ENCODE peak calls at places on chromosomes 12 and 14, in seven cellular contexts. F is hepatocyte, U is Karpas-422, W is tibial nerve, C is lower lobe of right lung, M is MM.1S, R is astrocyte. Y is an unnamed sample.

GRCh38 chr14:93115920-93116675 is at the start of gene ITPK1:
- DNase-seq in F (peak; percentile 92), U (peak; percentile 88), W (peak; percentile 22), C (peak; percentile 77), M (peak; percentile 46), R (no peak), Y (peak; percentile 75)

GRCh38 chr12:12592930-12593329 is 18.7 kb upstream of the CREBL2 start:
- DNase-seq in F (peak; percentile 39), U (no peak), W (no peak), C (no peak), M (no peak), R (peak; percentile 55), Y (no peak)

GRCh38 chr12:127883013-127883412 is 384.0 kb upstream of the TMEM132C start:
- DNase-seq in F (no peak), U (no peak), W (no peak), C (no peak), M (no peak), R (no peak), Y (no peak)

GRCh38 chr12:66898700-66899469 is 220.0 kb upstream of the GRIP1 start:
- DNase-seq in F (no peak), U (no peak), W (no peak), C (no peak), M (no peak), R (no peak), Y (no peak)

GRCh38 chr14:71675126-71675901 is 256.9 kb upstream of the RGS6 start:
- DNase-seq in F (no peak), U (no peak), W (no peak), C (no peak), M (no peak), R (no peak), Y (no peak)

GRCh38 chr12:80979821-80980220 is 42.1 kb upstream of the LIN7A start:
- DNase-seq in F (no peak), U (no peak), W (no peak), C (no peak), M (no peak), R (no peak), Y (no peak)

GRCh38 chr14:55074662-55075061 is 23.2 kb downstream of the MAPK1IP1L start:
- DNase-seq in F (no peak), U (peak; percentile 76), W (no peak), C (no peak), M (peak; percentile 67), R (peak; percentile 59), Y (no peak)

GRCh38 chr12:116372815-116373214 is 95.3 kb upstream of the MED13L start:
- DNase-seq in F (no peak), U (no peak), W (no peak), C (no peak), M (no peak), R (peak; percentile 64), Y (no peak)

GRCh38 chr12:106197906-106198623 is 49.8 kb downstream of the CKAP4 start:
- DNase-seq in F (no peak), U (no peak), W (no peak), C (no peak), M (no peak), R (no peak), Y (no peak)

GRCh38 chr12:112239881-112240280 is 114.5 kb downstream of the TRAFD1 start:
- DNase-seq in F (no peak), U (no peak), W (no peak), C (no peak), M (no peak), R (no peak), Y (no peak)
- H3K36me3 ChIP-seq in F (peaks cover 6% of the 10 kb centered on the region), U (no peaks in the 10 kb centered on the region), W (peaks cover 3% of the 10 kb centered on the region), C (peaks cover 100% of the 10 kb centered on the region), M (no peaks in the 10 kb centered on the region), R (peaks cover 27% of the 10 kb centered on the region), Y (peaks cover 10% of the 10 kb centered on the region)

DNA sequence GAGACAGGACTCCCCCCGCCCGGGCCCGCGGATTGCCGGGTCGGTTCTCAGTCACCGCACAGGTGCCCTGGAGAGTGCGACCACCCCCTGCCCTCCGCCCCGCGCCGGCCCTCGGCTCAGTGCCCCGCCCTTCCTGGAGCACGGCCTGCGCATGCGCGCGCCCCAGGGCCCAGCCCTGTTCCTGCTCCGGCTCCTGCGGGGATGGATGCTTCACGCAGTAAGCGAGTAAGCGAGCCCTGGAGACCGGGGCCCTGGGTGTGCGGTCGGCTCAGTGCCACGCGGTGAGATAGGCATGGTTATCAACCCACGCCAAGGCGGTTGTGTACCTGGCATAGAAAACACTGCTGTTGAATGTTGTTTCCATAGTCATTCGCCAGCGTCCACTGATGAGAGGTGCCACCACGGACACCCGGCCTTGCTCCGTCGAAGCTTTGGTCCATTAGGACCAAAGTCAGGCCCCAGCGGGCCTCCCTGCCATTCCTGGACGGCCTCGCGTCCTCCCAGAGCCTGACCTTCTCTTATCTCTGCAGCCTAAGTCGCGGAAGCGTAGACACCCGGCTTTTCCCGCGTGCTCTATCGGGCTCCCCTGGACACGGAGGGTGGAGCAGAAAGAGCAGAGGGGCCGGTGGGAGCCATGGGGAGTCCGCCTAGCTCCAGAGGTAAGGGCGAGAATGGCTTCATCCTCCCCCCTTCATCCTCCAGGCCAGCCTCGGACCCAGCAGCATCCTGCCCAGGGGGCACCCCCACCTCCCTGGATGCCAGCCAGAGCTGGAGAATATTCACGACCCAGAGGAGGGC is 90.6 kb downstream of the PAPOLA start:
- DNase-seq in F (no peak), U (peak; percentile 77), W (no peak), C (peak; percentile 53), M (peak; percentile 14), R (peak; percentile 8), Y (peak; percentile 36)
- H3K4me3 ChIP-seq in F (no peak overlapping the region), U (peak overlapping the region; percentile 66), W (peak overlapping the region; percentile 30), C (peak overlapping the region; percentile 38), M (peak overlapping the region; percentile 49), R (peak overlapping the region; percentile 46), Y (no peak overlapping the region)

DNA sequence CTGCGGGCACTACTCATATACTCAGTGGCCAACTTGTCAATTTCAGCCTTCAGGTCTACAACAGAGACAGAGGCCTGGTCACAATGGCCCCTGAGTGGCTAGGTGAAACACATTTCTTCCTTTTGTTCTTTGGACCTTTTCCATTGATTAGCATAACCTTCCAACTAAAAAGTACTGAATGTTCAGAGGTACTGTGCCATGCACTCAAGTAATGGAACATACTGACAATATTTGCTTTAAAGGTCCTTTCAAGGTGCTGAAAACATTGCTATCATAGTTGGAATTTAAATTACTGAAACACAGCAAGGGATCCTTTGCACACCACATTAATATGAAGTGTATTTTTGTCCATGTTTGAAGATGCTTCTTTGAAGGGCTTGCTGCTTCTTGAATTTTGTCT is 6.1 kb upstream of the ACRBP start:
- DNase-seq in F (no peak), U (no peak), W (no peak), C (no peak), M (no peak), R (no peak), Y (no peak)
- H3K36me3 ChIP-seq in F (no peaks in the 10 kb centered on the region), U (peaks cover 11% of the 10 kb centered on the region), W (no peaks in the 10 kb centered on the region), C (peaks cover 95% of the 10 kb centered on the region), M (no peaks in the 10 kb centered on the region), R (peaks cover 26% of the 10 kb centered on the region), Y (peaks cover 18% of the 10 kb centered on the region)

GRCh38 chr14:36751920-36752319 is 90.3 kb downstream of the PAX9 start:
- DNase-seq in F (no peak), U (no peak), W (no peak), C (no peak), M (no peak), R (no peak), Y (no peak)
- H3K4me3 ChIP-seq in F (no peak overlapping the region), U (no peak overlapping the region), W (no peak overlapping the region), C (no peak overlapping the region), M (no peak overlapping the region), R (no peak overlapping the region), Y (no peak overlapping the region)

GRCh38 chr12:13630354-13630753 is 351.0 kb downstream of the GRIN2B start:
- DNase-seq in F (no peak), U (no peak), W (no peak), C (no peak), M (no peak), R (no peak), Y (no peak)

GRCh38 chr12:13628067-13628466 is 353.3 kb downstream of the GRIN2B start:
- DNase-seq in F (no peak), U (no peak), W (no peak), C (no peak), M (no peak), R (no peak), Y (no peak)

GRCh38 chr12:13631873-13632272 is 349.5 kb downstream of the GRIN2B start:
- DNase-seq in F (no peak), U (no peak), W (no peak), C (no peak), M (no peak), R (no peak), Y (no peak)

GRCh38 chr12:13627536-13627935 is 353.9 kb downstream of the GRIN2B start:
- DNase-seq in F (no peak), U (no peak), W (no peak), C (no peak), M (no peak), R (no peak), Y (no peak)
- H3K36me3 ChIP-seq in F (no peaks in the 10 kb centered on the region), U (no peaks in the 10 kb centered on the region), W (no peaks in the 10 kb centered on the region), C (no peaks in the 10 kb centered on the region), M (no peaks in the 10 kb centered on the region), R (no peaks in the 10 kb centered on the region), Y (no peaks in the 10 kb centered on the region)

GRCh38 chr14:31232081-31232480 is 24.5 kb upstream of the HECTD1 start:
- DNase-seq in F (no peak), U (no peak), W (no peak), C (no peak), M (no peak), R (no peak), Y (no peak)

GRCh38 chr14:31229638-31230229 is 22.1 kb upstream of the HECTD1 start:
- DNase-seq in F (peak; percentile 89), U (no peak), W (peak; percentile 88), C (peak; percentile 69), M (no peak), R (peak; percentile 91), Y (peak; percentile 76)

GRCh38 chr14:31228533-31228932 is 20.9 kb upstream of the HECTD1 start:
- DNase-seq in F (no peak), U (no peak), W (no peak), C (no peak), M (no peak), R (no peak), Y (no peak)

GRCh38 chr14:31229009-31229408 is 21.4 kb upstream of the HECTD1 start:
- DNase-seq in F (no peak), U (peak; percentile 72), W (no peak), C (no peak), M (no peak), R (no peak), Y (no peak)

DNA sequence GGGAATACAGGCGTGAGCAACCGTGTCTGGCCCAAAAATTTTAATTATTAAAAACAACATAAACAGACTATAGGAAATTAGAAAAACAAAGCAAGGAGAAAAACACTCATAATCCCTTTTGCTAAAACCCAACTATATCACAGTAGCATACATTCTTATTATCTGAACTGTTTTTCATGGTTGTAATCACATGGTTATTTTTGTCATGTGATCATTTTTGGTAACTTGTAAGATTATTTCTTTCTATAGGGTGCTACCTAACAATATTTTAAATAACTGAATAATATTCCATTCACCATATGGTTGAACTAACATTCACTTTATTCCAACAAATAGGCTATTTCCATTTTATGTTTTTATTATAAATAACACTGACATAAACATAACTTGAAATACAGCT is 23.0 kb upstream of the HECTD1 start:
- DNase-seq in F (no peak), U (no peak), W (no peak), C (no peak), M (no peak), R (no peak), Y (no peak)
- H3K4me3 ChIP-seq in F (no peak overlapping the region), U (no peak overlapping the region), W (no peak overlapping the region), C (no peak overlapping the region), M (no peak overlapping the region), R (no peak overlapping the region), Y (no peak overlapping the region)

Y was measured in right lobe of liver.